ENCODE peak calls at places on chromosomes 6 and 20, in four cellular contexts. Y is fibroblast of pulmonary artery; S is cardiac muscle cell; G is stimulated activated CD8-positive, alpha-beta memory T cell treated with anti-CD3 and anti-CD28 coated beads, Interleukin-2, amount 100 ng/mL, for 1 hour. L is an unnamed sample.

GRCh38 chr6:85192186-85192585 is 257.7 kb upstream of the NT5E start:
- DNase-seq in Y (peak), S (no peak), G (no peak), L (no peak)

GRCh38 chr6:2713473-2714358 is 37.0 kb downstream of the MYLK4 start:
- DNase-seq in Y (peak), S (no peak), G (no peak), L (no peak)

GRCh38 chr20:1165521-1165920 is 19.3 kb downstream of the TMEM74B start:
- DNase-seq in Y (no peak), S (no peak), G (no peak), L (no peak)

GRCh38 chr20:49938173-49939163 is 2.3 kb downstream of the RNF114 start:
- DNase-seq in Y (peak), S (peak), G (no peak), L (no peak)

GRCh38 chr6:12875061-12875460 is 158.5 kb downstream of the PHACTR1 start:
- DNase-seq in Y (peak), S (no peak), G (no peak), L (no peak)

GRCh38 chr6:138307816-138308727 is 69.6 kb upstream of the SMIM28 start:
- DNase-seq in Y (peak), S (no peak), G (no peak), L (no peak)

GRCh38 chr20:45402946-45403345 is 5.1 kb upstream of the DBNDD2 start:
- DNase-seq in Y (peak), S (no peak), G (no peak), L (no peak)

GRCh38 chr6:157020398-157021266 is 243.5 kb downstream of the ARID1B start:
- DNase-seq in Y (peak), S (peak), G (peak), L (no peak)

GRCh38 chr20:59125332-59125731 is 38.3 kb upstream of the ZNF831 start:
- DNase-seq in Y (no peak), S (no peak), G (no peak), L (no peak)

GRCh38 chr6:163284151-163284550 is 130.4 kb upstream of the QKI start:
- DNase-seq in Y (peak), S (no peak), G (no peak), L (no peak)

GRCh38 chr20:62136283-62137091 is 6.7 kb downstream of the PSMA7 start:
- DNase-seq in Y (peak), S (peak), G (peak), L (peak)

GRCh38 chr6:160041608-160042007 is 72.7 kb downstream of the IGF2R start:
- DNase-seq in Y (peak), S (no peak), G (no peak), L (no peak)

GRCh38 chr6:22071655-22072054 is 225.2 kb downstream of the PRL start:
- DNase-seq in Y (peak), S (peak), G (no peak), L (no peak)